ENCODE peak calls at places on chromosomes 6 and 20, in six cellular contexts. A, K, U, O, R and D are unnamed samples.

GRCh38 chr20:31663838-31664695 is 26.4 kb downstream of the COX4I2 start:
- DNase-seq in K (no peak), R (no peak), O (no peak), A (no peak), U (no peak), D (no peak)

GRCh38 chr6:34982424-34982852 is 93.4 kb downstream of the ANKS1A start:
- DNase-seq in U (peak), R (no peak), A (no peak), K (no peak), O (no peak), D (no peak)

GRCh38 chr6:125952764-125953501 is 3.6 kb upstream of the HINT3 start:
- DNase-seq in O (no peak), U (peak), R (no peak), K (no peak), A (peak), D (no peak)

GRCh38 chr20:3632311-3633004 is 30.7 kb downstream of the GFRA4 start:
- DNase-seq in O (no peak), A (no peak), U (no peak), K (no peak), R (no peak), D (no peak)

GRCh38 chr6:145733770-145734169 is 1.6 kb downstream of the EPM2A start:
- DNase-seq in U (peak), A (no peak), R (no peak), K (no peak), O (no peak), D (no peak)

GRCh38 chr6:36123270-36124139 is 6.8 kb upstream of the MAPK13 start:
- DNase-seq in U (peak), A (peak), K (peak), O (peak), R (peak), D (peak)

GRCh38 chr6:161161121-161161520 is 112.7 kb downstream of the AGPAT4 start:
- DNase-seq in K (no peak), U (no peak), R (no peak), O (no peak), A (no peak), D (no peak)

GRCh38 chr6:2990179-2990931 is 9.3 kb upstream of the NQO2 start:
- DNase-seq in R (no peak), O (no peak), A (peak), U (peak), K (no peak), D (no peak)

GRCh38 chr6:109059148-109059547 is 35.5 kb downstream of the SESN1 start:
- DNase-seq in R (no peak), A (no peak), U (no peak), K (no peak), O (no peak), D (no peak)

GRCh38 chr6:132490024-132490423 is 22.9 kb downstream of the STX7 start:
- DNase-seq in A (no peak), R (no peak), O (no peak), U (peak), K (no peak), D (no peak)

GRCh38 chr6:159908940-159909339 is 18.2 kb downstream of the MAS1 start:
- DNase-seq in K (no peak), U (no peak), R (no peak), O (no peak), A (no peak), D (no peak)

GRCh38 chr6:83311231-83311630 is 118.1 kb downstream of the RWDD2A start:
- DNase-seq in K (no peak), U (no peak), O (no peak), A (no peak), R (no peak), D (no peak)

GRCh38 chr6:42526616-42527015 is 37.2 kb upstream of the UBR2 start:
- DNase-seq in O (no peak), U (no peak), R (no peak), A (no peak), K (no peak), D (no peak)

GRCh38 chr20:32358883-32359632 is 927 bp downstream of the ASXL1 start:
- DNase-seq in A (peak), U (peak), R (peak), K (peak), O (peak), D (peak)

GRCh38 chr20:50367104-50367674 is 143.0 kb upstream of the PTPN1 start:
- DNase-seq in U (no peak), R (no peak), O (no peak), A (no peak), K (no peak), D (no peak)

GRCh38 chr6:155880905-155881304 is 425.3 kb upstream of the NOX3 start:
- DNase-seq in A (no peak), O (no peak), K (no peak), R (no peak), U (no peak), D (no peak)

GRCh38 chr6:153129873-153130514 is 1.1 kb downstream of the RGS17 start:
- DNase-seq in O (no peak), K (no peak), R (no peak), A (no peak), U (no peak), D (no peak)

GRCh38 chr6:19608546-19608945 is 228.6 kb upstream of the ID4 start:
- DNase-seq in O (no peak), U (no peak), R (no peak), K (no peak), A (no peak), D (no peak)

GRCh38 chr20:50450961-50451752 is 59.0 kb upstream of the PTPN1 start:
- DNase-seq in K (no peak), O (no peak), R (no peak), U (peak), A (no peak), D (peak)

GRCh38 chr6:3291987-3292386 is 33.2 kb downstream of the PSMG4 start:
- DNase-seq in K (no peak), O (no peak), A (no peak), U (no peak), R (no peak), D (no peak)